ENCODE peak calls at places on chromosomes 11 and 22, in four cellular contexts. G is coronary artery, A is neural progenitor cell, T is body of pancreas. B is an unnamed sample.

GRCh38 chr22:38831166-38831945 is 12.5 kb downstream of the NPTXR start:
- DNase-seq in G (no peak), A (no peak), T (no peak), B (no peak)

GRCh38 chr22:30314918-30315317 is 11.8 kb downstream of the TBC1D10A start:
- DNase-seq in G (no peak), A (no peak), T (no peak), B (no peak)

GRCh38 chr11:6876914-6877313 is 489 bp downstream of the OR10A4 start:
- DNase-seq in G (no peak), A (no peak), T (no peak), B (no peak)

GRCh38 chr22:42792909-42793847 is 63.9 kb downstream of the ARFGAP3 start:
- DNase-seq in G (no peak), A (no peak), T (peak), B (no peak)

GRCh38 chr11:3002871-3003270 is 10.7 kb upstream of the NAP1L4 start:
- DNase-seq in G (peak), A (no peak), T (no peak), B (no peak)

GRCh38 chr11:34749666-34750659 is 129.1 kb downstream of the EHF start:
- DNase-seq in G (no peak), A (no peak), T (peak), B (no peak)

GRCh38 chr11:75107187-75107586 is 10.5 kb upstream of the OR2AT4 start:
- DNase-seq in G (no peak), A (no peak), T (no peak), B (no peak)

GRCh38 chr22:44627521-44628139 is 74.4 kb upstream of the PRR5 start:
- DNase-seq in G (no peak), A (no peak), T (no peak), B (no peak)

GRCh38 chr11:77191823-77192495 is 63.9 kb downstream of the MYO7A start:
- DNase-seq in G (no peak), A (peak), T (peak), B (peak)

GRCh38 chr11:123587044-123587443 is 67.4 kb downstream of the SCN3B start:
- DNase-seq in G (no peak), A (no peak), T (no peak), B (no peak)

GRCh38 chr11:65852508-65853248 is 5.3 kb downstream of the CFL1 start:
- DNase-seq in G (no peak), A (peak), T (no peak), B (no peak)
- TF ChIP-seq CTCF in G (no peak), A (no peak), T (no peak), B (no peak)

GRCh38 chr11:68632802-68633201 is 51.5 kb upstream of the GAL start:
- DNase-seq in G (no peak), A (peak), T (peak), B (peak)
- TF ChIP-seq CTCF in G (no peak), A (peak), T (no peak), B (peak)

GRCh38 chr11:47552581-47553416 is at the start of gene CELF1:
- DNase-seq in G (peak), A (peak), T (peak), B (peak)

GRCh38 chr11:47550288-47551052 is 2.5 kb downstream of the CELF1 start:
- DNase-seq in G (no peak), A (no peak), T (no peak), B (no peak)

GRCh38 chr11:47553417-47553746 is 450 bp upstream of the CELF1 start:
- DNase-seq in G (no peak), A (no peak), T (peak), B (no peak)

GRCh38 chr11:47551086-47551485 is 1.8 kb downstream of the CELF1 start:
- DNase-seq in G (no peak), A (peak), T (no peak), B (no peak)

DNA sequence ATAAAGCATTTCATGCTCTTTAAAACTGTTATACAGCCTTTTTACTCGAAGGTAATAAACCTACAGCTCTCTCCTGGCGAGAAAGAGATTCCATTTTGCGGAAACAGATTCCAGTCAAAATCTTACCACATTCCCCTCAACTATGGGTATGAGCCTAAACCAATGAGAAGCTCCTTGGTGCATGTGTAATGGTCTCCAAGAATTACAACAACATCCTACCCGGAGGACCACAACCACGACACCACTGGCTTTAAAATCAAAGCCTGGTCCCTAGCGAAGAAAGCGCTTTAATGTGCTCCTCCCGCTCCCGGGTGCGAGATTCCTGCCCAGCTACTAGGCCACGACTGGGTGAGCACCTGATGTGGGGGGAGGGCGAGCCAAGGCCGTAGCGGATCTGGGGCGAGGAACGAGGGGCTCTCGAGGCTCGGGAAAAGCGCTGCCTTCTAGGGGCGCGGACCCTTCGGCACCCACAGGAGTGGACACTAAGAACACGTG is 799 bp downstream of the CELF1 start:
- DNase-seq in G (no peak), A (peak), T (no peak), B (peak)
- TF ChIP-seq CTCF in G (no peak), A (no peak), T (no peak), B (no peak)

DNA sequence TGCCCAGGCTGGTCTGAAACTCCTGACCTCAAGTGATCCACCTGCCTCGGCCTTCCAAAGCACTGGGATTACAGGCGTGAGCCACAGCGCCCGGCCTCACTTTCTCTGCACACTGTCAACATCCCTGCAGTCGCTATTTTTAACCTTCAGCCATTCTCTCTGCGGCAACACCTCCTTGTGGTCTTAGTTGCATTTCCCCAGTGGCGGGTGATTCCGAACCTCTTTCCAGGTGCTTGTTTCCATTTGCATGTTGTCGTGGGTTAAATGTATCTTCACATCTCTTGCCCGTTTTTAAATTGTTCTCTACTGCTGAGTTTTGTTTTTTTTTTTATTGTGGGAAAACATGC is 2.2 kb upstream of the SCT start:
- DNase-seq in G (no peak), A (no peak), T (no peak), B (no peak)
- TF ChIP-seq CTCF in G (no peak), A (no peak), T (no peak), B (no peak)

GRCh38 chr11:60908803-60909202 is 2.4 kb upstream of the PRPF19 start:
- DNase-seq in G (no peak), A (no peak), T (no peak), B (no peak)

GRCh38 chr11:60912223-60912850 is 1.6 kb upstream of the TMEM109 start:
- DNase-seq in G (no peak), A (peak), T (no peak), B (no peak)

GRCh38 chr11:60910281-60910687 is 3.7 kb upstream of the TMEM109 start:
- DNase-seq in G (no peak), A (no peak), T (no peak), B (no peak)

GRCh38 chr11:60912851-60913550 is 957 bp upstream of the TMEM109 start:
- DNase-seq in G (no peak), A (peak), T (no peak), B (no peak)

DNA sequence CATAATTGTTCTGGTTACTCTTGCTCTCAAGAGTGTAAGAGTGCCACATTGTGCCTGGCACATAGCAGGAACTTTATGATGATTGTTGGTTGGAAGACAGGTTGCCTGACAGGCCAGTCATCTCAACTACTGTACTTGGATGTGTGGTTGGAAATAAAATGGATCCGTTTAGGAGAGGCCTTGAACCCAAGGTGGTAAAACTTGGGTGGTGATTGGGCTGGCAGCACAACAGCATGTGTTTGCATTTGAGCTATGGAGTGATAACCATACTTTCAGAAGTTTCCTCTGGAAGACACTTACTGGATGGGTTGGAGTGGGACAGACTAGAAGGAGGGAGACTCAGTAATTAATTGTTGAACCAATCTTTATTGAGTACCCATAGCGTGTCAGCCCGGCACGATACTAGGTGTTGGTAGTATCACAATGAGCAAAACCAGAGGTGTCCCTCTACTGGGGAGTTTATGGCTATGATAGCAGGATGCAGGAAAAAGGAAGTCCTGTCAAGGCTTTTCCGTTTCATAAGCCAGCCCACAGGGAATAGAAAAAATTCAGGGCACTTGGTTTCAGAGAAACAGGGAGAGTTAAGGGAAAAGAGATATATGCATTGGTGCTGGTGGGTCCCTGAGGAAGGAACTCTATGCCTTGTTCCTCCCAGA is 3.1 kb upstream of the TMEM109 start:
- DNase-seq in G (no peak), A (no peak), T (no peak), B (no peak)
- TF ChIP-seq CTCF in G (no peak), A (no peak), T (no peak), B (no peak)